ENCODE peak calls at places on chromosomes 6 and 20, in ten cellular contexts. C, Q, T, N, M, D, A, I, U and B are unnamed samples.

GRCh38 chr6:42710316-42710715 is 12.1 kb downstream of the PRPH2 start:
- DNase-seq in C (no peak), Q (peak; percentile 80), T (no peak), N (no peak), M (no peak), D (peak; percentile 73), A (no peak), I (no peak), U (no peak), B (no peak)

GRCh38 chr20:45963059-45964011 is 8.7 kb downstream of the ZNF335 start:
- DNase-seq in C (no peak), Q (peak; percentile 12), T (no peak), N (peak; percentile 74), M (no peak), D (no peak), A (peak; percentile 76), I (peak; percentile 38), U (no peak), B (peak; percentile 39)

GRCh38 chr20:50843331-50844276 is 48.7 kb downstream of the BCAS4 start:
- DNase-seq in C (no peak), Q (no peak), T (no peak), N (peak; percentile 62), M (no peak), D (no peak), A (no peak), I (no peak), U (no peak), B (no peak)

GRCh38 chr6:108497883-108498282 is 62.8 kb upstream of the FOXO3 start:
- DNase-seq in C (no peak), Q (peak; percentile 53), T (no peak), N (peak; percentile 55), M (no peak), D (peak; percentile 58), A (no peak), I (no peak), U (no peak), B (no peak)

GRCh38 chr6:1285589-1286340 is 26.1 kb upstream of the FOXQ1 start:
- DNase-seq in C (no peak), Q (peak; percentile 41), T (no peak), N (no peak), M (no peak), D (no peak), A (no peak), I (no peak), U (no peak), B (no peak)

GRCh38 chr6:133835901-133836300 is 53.0 kb upstream of the TCF21 start:
- DNase-seq in C (no peak), Q (peak; percentile 27), T (no peak), N (no peak), M (no peak), D (no peak), A (no peak), I (no peak), U (no peak), B (no peak)

GRCh38 chr6:19772891-19773290 is 64.3 kb upstream of the ID4 start:
- DNase-seq in C (no peak), Q (no peak), T (no peak), N (no peak), M (no peak), D (peak; percentile 11), A (no peak), I (no peak), U (no peak), B (no peak)

GRCh38 chr6:29965873-29966601 is 23.7 kb downstream of the HLA-A start:
- DNase-seq in C (peak; percentile 52), Q (no peak), T (peak; percentile 49), N (peak; percentile 77), M (peak; percentile 24), D (peak; percentile 59), A (peak; percentile 81), I (peak; percentile 89), U (no peak), B (peak; percentile 49)

GRCh38 chr6:63941747-63942470 is 306.3 kb downstream of the PHF3 start:
- DNase-seq in C (no peak), Q (no peak), T (no peak), N (no peak), M (no peak), D (no peak), A (no peak), I (no peak), U (no peak), B (no peak)

GRCh38 chr20:53636725-53637097 is 43.1 kb upstream of the ZNF217 start:
- DNase-seq in C (no peak), Q (no peak), T (no peak), N (no peak), M (no peak), D (no peak), A (no peak), I (no peak), U (no peak), B (no peak)

GRCh38 chr6:5541751-5542432 is 280.6 kb downstream of the FARS2 start:
- DNase-seq in C (no peak), Q (peak; percentile 20), T (no peak), N (no peak), M (no peak), D (no peak), A (no peak), I (no peak), U (no peak), B (no peak)

GRCh38 chr6:143940011-143940597 is 68.0 kb downstream of the PLAGL1 start:
- DNase-seq in C (peak; percentile 35), Q (peak; percentile 45), T (peak; percentile 47), N (peak; percentile 84), M (peak; percentile 38), D (peak; percentile 66), A (no peak), I (no peak), U (no peak), B (peak; percentile 49)

GRCh38 chr6:41163419-41163717 is 452 bp upstream of the TREM2 start:
- DNase-seq in C (no peak), Q (no peak), T (no peak), N (no peak), M (no peak), D (no peak), A (no peak), I (no peak), U (no peak), B (no peak)

GRCh38 chr6:137351890-137352289 is 132.7 kb upstream of the IFNGR1 start:
- DNase-seq in C (no peak), Q (peak; percentile 43), T (no peak), N (no peak), M (no peak), D (no peak), A (no peak), I (no peak), U (no peak), B (no peak)

GRCh38 chr6:161444966-161445799 is 171.3 kb upstream of the AGPAT4 start:
- DNase-seq in C (no peak), Q (no peak), T (no peak), N (no peak), M (no peak), D (no peak), A (no peak), I (no peak), U (no peak), B (no peak)

GRCh38 chr20:13425401-13425800 is 204.3 kb downstream of the ISM1 start:
- DNase-seq in C (no peak), Q (no peak), T (no peak), N (no peak), M (no peak), D (no peak), A (no peak), I (no peak), U (no peak), B (no peak)

GRCh38 chr6:7617954-7618764 is 28.2 kb downstream of the SNRNP48 start:
- DNase-seq in C (no peak), Q (peak; percentile 34), T (no peak), N (peak; percentile 66), M (no peak), D (no peak), A (no peak), I (no peak), U (no peak), B (no peak)

GRCh38 chr6:100881707-100882040 is 545 bp upstream of the ASCC3 start:
- DNase-seq in C (no peak), Q (no peak), T (no peak), N (no peak), M (no peak), D (no peak), A (peak; percentile 56), I (no peak), U (no peak), B (no peak)

GRCh38 chr6:69732640-69733039 is 64.2 kb downstream of the LMBRD1 start:
- DNase-seq in C (no peak), Q (no peak), T (no peak), N (peak; percentile 34), M (no peak), D (no peak), A (peak; percentile 0), I (no peak), U (no peak), B (no peak)

GRCh38 chr6:33716890-33717632 is 5.6 kb upstream of the UQCC2 start:
- DNase-seq in C (no peak), Q (no peak), T (no peak), N (no peak), M (no peak), D (no peak), A (peak; percentile 80), I (no peak), U (no peak), B (no peak)

GRCh38 chr6:164763788-164764187 is 545.6 kb downstream of the C6orf118 start:
- DNase-seq in C (no peak), Q (no peak), T (no peak), N (no peak), M (no peak), D (no peak), A (no peak), I (no peak), U (no peak), B (no peak)

GRCh38 chr20:39939241-39939865 is 749.7 kb downstream of the MAFB start:
- DNase-seq in C (no peak), Q (peak; percentile 33), T (no peak), N (no peak), M (no peak), D (no peak), A (no peak), I (no peak), U (no peak), B (no peak)

GRCh38 chr20:24962510-24962909 is 13.4 kb downstream of the CST7 start:
- DNase-seq in C (no peak), Q (no peak), T (no peak), N (no peak), M (no peak), D (no peak), A (no peak), I (no peak), U (no peak), B (no peak)

GRCh38 chr6:166556871-166557322 is 29.6 kb downstream of the RAMACL start:
- DNase-seq in C (no peak), Q (peak; percentile 47), T (no peak), N (no peak), M (no peak), D (peak; percentile 66), A (peak; percentile 76), I (peak; percentile 90), U (no peak), B (no peak)

GRCh38 chr6:41734666-41735426 is 562 bp downstream of the TFEB start:
- DNase-seq in C (peak; percentile 68), Q (peak; percentile 67), T (peak; percentile 62), N (peak; percentile 92), M (peak; percentile 28), D (peak; percentile 79), A (peak; percentile 70), I (peak; percentile 92), U (peak; percentile 42), B (peak; percentile 79)